ENCODE peak calls at places on chromosomes 4 and X, in ten cellular contexts. P is stomach; M is activated CD4-positive, alpha-beta T cell treated with anti-CD3 and anti-CD28 coated beads for 1 hour; F is A172; A is stimulated activated CD8-positive, alpha-beta memory T cell treated with anti-CD3 and anti-CD28 coated beads, Interleukin-7, amount 100 ng/mL, for 1 hour; L is progenitor cell of endocrine pancreas; S is prostate gland; K is NCI-H226; Q is posterior cingulate gyrus; D is HEK293T. V is an unnamed sample.

GRCh38 chrX:77087529-77088169 is 359.5 kb upstream of the FGF16 start:
- DNase-seq in Q (no peak), F (no peak), A (no peak), S (no peak), K (no peak), P (no peak), M (no peak), D (no peak), L (no peak), V (peak)

GRCh38 chr4:86014599-86014998 is 345.3 kb downstream of the MAPK10 start:
- DNase-seq in A (no peak), D (no peak), K (no peak), Q (no peak), L (no peak), M (no peak), P (no peak), S (no peak), F (no peak), V (no peak)

GRCh38 chr4:161762796-161763195 is 401.0 kb downstream of the FSTL5 start:
- DNase-seq in L (no peak), F (peak), M (no peak), P (no peak), A (no peak), D (no peak), S (no peak), K (no peak), Q (no peak), V (no peak)

GRCh38 chr4:83248486-83248885 is 36.1 kb downstream of the COQ2 start:
- DNase-seq in S (no peak), F (peak), D (no peak), P (no peak), K (no peak), Q (no peak), M (no peak), L (no peak), A (no peak), V (no peak)

GRCh38 chrX:39984191-39984956 is 113.4 kb downstream of the BCOR start:
- DNase-seq in M (no peak), Q (no peak), A (no peak), P (no peak), F (peak), K (peak), S (no peak), L (no peak), D (no peak), V (no peak)

GRCh38 chrX:112341598-112341997 is 259.0 kb upstream of the TRPC5 start:
- DNase-seq in P (no peak), F (no peak), K (no peak), M (no peak), S (no peak), L (no peak), Q (no peak), D (no peak), A (no peak), V (no peak)

GRCh38 chrX:30308263-30309138 is 689 bp downstream of the NR0B1 start:
- DNase-seq in A (no peak), K (no peak), D (peak), L (peak), P (no peak), F (no peak), Q (peak), M (no peak), S (no peak), V (no peak)

GRCh38 chr4:83413676-83414075 is 41.9 kb downstream of the HELQ start:
- DNase-seq in A (no peak), P (no peak), M (no peak), S (no peak), Q (no peak), D (no peak), L (no peak), F (no peak), K (no peak), V (peak)

GRCh38 chr4:31918891-31919290 is 1198.7 kb downstream of the PCDH7 start:
- DNase-seq in A (no peak), P (no peak), S (no peak), M (no peak), D (no peak), Q (no peak), K (peak), F (no peak), L (no peak), V (peak)

GRCh38 chrX:129876734-129877395 is 29.1 kb upstream of the UTP14A start:
- DNase-seq in F (peak), S (no peak), Q (no peak), M (no peak), L (no peak), A (no peak), D (no peak), K (peak), P (no peak), V (no peak)

GRCh38 chr4:134276476-134276875 is 74.9 kb upstream of the PABPC4L start:
- DNase-seq in F (peak), M (no peak), Q (no peak), A (no peak), K (no peak), P (no peak), L (no peak), S (no peak), D (no peak), V (no peak)

GRCh38 chrX:13750204-13750603 is 15.7 kb downstream of the OFD1 start:
- DNase-seq in K (peak), F (peak), A (no peak), S (peak), M (no peak), D (peak), P (no peak), L (no peak), Q (no peak), V (peak)

GRCh38 chrX:9662148-9662547 is 103.5 kb downstream of the GPR143 start:
- DNase-seq in K (peak), M (no peak), P (no peak), L (no peak), Q (no peak), D (no peak), S (no peak), F (peak), A (no peak), V (peak)

GRCh38 chr4:156584100-156584499 is 387.5 kb downstream of the PDGFC start:
- DNase-seq in D (peak), P (no peak), S (peak), L (no peak), M (no peak), Q (no peak), F (peak), K (peak), A (no peak), V (no peak)

GRCh38 chr4:68368566-68369473 is 18.9 kb upstream of the YTHDC1 start:
- DNase-seq in S (peak), A (no peak), M (no peak), F (peak), D (no peak), Q (no peak), P (no peak), K (peak), L (no peak), V (no peak)

GRCh38 chrX:44874481-44875184 is 1.6 kb downstream of the KDM6A start:
- DNase-seq in A (no peak), F (peak), K (peak), S (peak), L (no peak), D (peak), M (peak), P (peak), Q (no peak), V (peak)

GRCh38 chrX:43707812-43708548 is 51.9 kb downstream of the MAOA start:
- DNase-seq in Q (no peak), D (no peak), L (no peak), K (peak), S (peak), M (no peak), F (no peak), A (no peak), P (peak), V (no peak)

GRCh38 chr4:150173854-150174398 is 95.7 kb downstream of the DCLK2 start:
- DNase-seq in D (no peak), A (no peak), F (no peak), K (no peak), S (no peak), P (no peak), L (no peak), M (no peak), Q (no peak), V (no peak)

GRCh38 chr4:176587920-176588319 is 204.8 kb downstream of the VEGFC start:
- DNase-seq in D (no peak), P (no peak), A (no peak), K (peak), S (no peak), F (no peak), L (no peak), Q (no peak), M (no peak), V (no peak)

GRCh38 chr4:4326136-4326535 is 36.1 kb downstream of the ZBTB49 start:
- DNase-seq in M (no peak), F (no peak), L (no peak), D (no peak), P (no peak), Q (no peak), K (no peak), S (no peak), A (no peak), V (no peak)

GRCh38 chr4:48780867-48781219 is 764 bp upstream of the FRYL start:
- DNase-seq in S (peak), M (peak), Q (no peak), P (peak), A (no peak), D (no peak), K (no peak), L (no peak), F (no peak), V (peak)

GRCh38 chrX:43813898-43814297 is 68.4 kb downstream of the MAOB start:
- DNase-seq in M (no peak), S (no peak), L (no peak), A (no peak), Q (no peak), D (peak), F (peak), K (no peak), P (no peak), V (no peak)

GRCh38 chr4:153332936-153333335 is 11.6 kb upstream of the MND1 start:
- DNase-seq in P (no peak), M (no peak), Q (no peak), L (no peak), F (no peak), K (no peak), S (no peak), D (no peak), A (no peak), V (peak)

GRCh38 chr4:139834210-139834609 is 168.6 kb downstream of the MGST2 start:
- DNase-seq in M (no peak), D (no peak), Q (no peak), A (no peak), L (no peak), K (no peak), S (no peak), P (no peak), F (no peak), V (no peak)

GRCh38 chr4:177802149-177802548 is 359.9 kb upstream of the AGA start:
- DNase-seq in S (no peak), A (no peak), Q (no peak), L (no peak), D (no peak), M (no peak), K (no peak), P (no peak), F (no peak), V (no peak)

GRCh38 chr4:55184600-55185523 is 59.5 kb upstream of the KDR start:
- DNase-seq in F (no peak), Q (no peak), P (peak), A (no peak), S (peak), L (no peak), M (no peak), D (peak), K (no peak), V (no peak)

GRCh38 chr4:74105656-74106275 is 6.8 kb upstream of the CXCL2 start:
- DNase-seq in D (no peak), K (no peak), A (no peak), L (no peak), P (no peak), F (no peak), S (no peak), Q (no peak), M (no peak), V (no peak)

GRCh38 chrX:120311632-120312000 is 355 bp upstream of the TMEM255A start:
- DNase-seq in M (no peak), L (no peak), D (no peak), F (no peak), S (no peak), Q (no peak), A (no peak), K (no peak), P (no peak), V (no peak)

GRCh38 chr4:154009795-154010194 is 220.9 kb upstream of the SFRP2 start:
- DNase-seq in A (no peak), S (no peak), K (no peak), D (no peak), P (no peak), L (no peak), Q (no peak), F (no peak), M (no peak), V (no peak)

GRCh38 chr4:31146366-31146765 is 426.2 kb downstream of the PCDH7 start:
- DNase-seq in D (no peak), K (no peak), F (no peak), Q (no peak), L (no peak), P (no peak), A (no peak), S (no peak), M (no peak), V (no peak)

GRCh38 chr4:10299601-10300000 is 157.6 kb downstream of the ZNF518B start:
- DNase-seq in L (no peak), M (no peak), A (no peak), Q (no peak), S (no peak), K (peak), F (no peak), P (no peak), D (no peak), V (no peak)

GRCh38 chr4:128565565-128566186 is 243.8 kb upstream of the JADE1 start:
- DNase-seq in F (peak), Q (peak), L (peak), M (no peak), A (no peak), P (peak), K (peak), D (peak), S (no peak), V (peak)

GRCh38 chr4:189084671-189085070 is 856.0 kb upstream of the FRG1 start:
- DNase-seq in A (no peak), D (no peak), L (no peak), K (no peak), F (no peak), Q (no peak), M (no peak), S (no peak), P (no peak), V (no peak)

GRCh38 chrX:150897371-150898319 is 823 bp downstream of the CD99L2 start:
- DNase-seq in A (no peak), L (peak), F (peak), Q (peak), K (no peak), P (peak), D (no peak), S (peak), M (peak), V (peak)

GRCh38 chr4:27692098-27692679 is 831.5 kb downstream of the STIM2 start:
- DNase-seq in D (peak), L (no peak), S (no peak), K (peak), Q (no peak), A (no peak), P (no peak), M (no peak), F (peak), V (peak)

GRCh38 chr4:4859010-4859798 is at the start of gene MSX1:
- DNase-seq in L (peak), S (peak), M (no peak), D (peak), F (peak), Q (peak), A (no peak), K (peak), P (peak), V (peak)

GRCh38 chr4:118969359-118969758 is 80.7 kb downstream of the SYNPO2 start:
- DNase-seq in F (peak), K (peak), M (no peak), L (no peak), S (peak), A (no peak), P (peak), Q (no peak), D (peak), V (peak)

GRCh38 chr4:25694466-25694865 is 38.8 kb downstream of the SLC34A2 start:
- DNase-seq in D (no peak), K (peak), S (no peak), A (no peak), P (no peak), F (peak), Q (no peak), M (no peak), L (no peak), V (no peak)

GRCh38 chr4:137531951-137532868 is at the start of gene PCDH18:
- DNase-seq in D (peak), A (no peak), S (peak), L (peak), P (peak), K (peak), M (no peak), Q (peak), F (peak), V (peak)

GRCh38 chrX:54358424-54359211 is 772 bp upstream of the WNK3 start:
- DNase-seq in P (no peak), A (peak), S (peak), F (peak), K (no peak), L (peak), Q (peak), M (peak), D (peak), V (no peak)

V was measured in RKO.